ENCODE peak calls at places on chromosomes 13 and 19, in seven cellular contexts. Q, I, A, O, U, V and J are unnamed samples.

GRCh38 chr13:74210693-74211393 is 76.6 kb upstream of the KLF12 start:
- DNase-seq in Q (no peak), I (peak), A (no peak), O (no peak), U (no peak), V (peak), J (no peak)

GRCh38 chr19:17575871-17576757 is 20.7 kb downstream of the COLGALT1 start:
- DNase-seq in Q (no peak), I (no peak), A (no peak), O (no peak), U (no peak), V (no peak), J (no peak)

GRCh38 chr13:41011382-41011956 is 7.6 kb downstream of the ELF1 start:
- DNase-seq in Q (no peak), I (no peak), A (no peak), O (no peak), U (no peak), V (no peak), J (no peak)

GRCh38 chr19:34308381-34309367 is 54.3 kb downstream of the GARRE1 start:
- DNase-seq in Q (no peak), I (peak), A (no peak), O (no peak), U (no peak), V (no peak), J (no peak)

GRCh38 chr19:16386619-16387240 is 62.1 kb downstream of the KLF2 start:
- DNase-seq in Q (no peak), I (peak), A (peak), O (peak), U (no peak), V (peak), J (peak)

GRCh38 chr19:50384685-50385535 is 763 bp downstream of the POLD1 start:
- DNase-seq in Q (no peak), I (peak), A (no peak), O (peak), U (no peak), V (peak), J (no peak)

GRCh38 chr19:39428309-39429112 is 7.2 kb downstream of the RPS16 start:
- DNase-seq in Q (no peak), I (peak), A (peak), O (no peak), U (no peak), V (peak), J (no peak)

GRCh38 chr13:110653851-110654250 is 38.5 kb downstream of the NAXD start:
- DNase-seq in Q (peak), I (no peak), A (no peak), O (no peak), U (no peak), V (no peak), J (no peak)

GRCh38 chr19:12913011-12913561 is 6.0 kb downstream of the SYCE2 start:
- DNase-seq in Q (peak), I (peak), A (peak), O (no peak), U (no peak), V (peak), J (no peak)

GRCh38 chr19:3154957-3155736 is 19.3 kb downstream of the GNA15 start:
- DNase-seq in Q (peak), I (peak), A (peak), O (peak), U (peak), V (no peak), J (peak)

GRCh38 chr19:6464070-6464873 is at the start of gene CRB3:
- DNase-seq in Q (peak), I (no peak), A (peak), O (peak), U (no peak), V (no peak), J (no peak)

GRCh38 chr19:34588249-34588648 is 88.7 kb downstream of the SCGB2B2 start:
- DNase-seq in Q (no peak), I (no peak), A (no peak), O (no peak), U (no peak), V (no peak), J (no peak)

GRCh38 chr19:42246143-42246868 is 3.9 kb upstream of the GSK3A start:
- DNase-seq in Q (no peak), I (peak), A (peak), O (no peak), U (no peak), V (peak), J (no peak)

GRCh38 chr19:6536138-6536671 is 5.4 kb downstream of the TNFSF9 start:
- DNase-seq in Q (no peak), I (peak), A (peak), O (peak), U (peak), V (peak), J (peak)

GRCh38 chr19:38837656-38838121 is 6.1 kb upstream of the ECH1 start:
- DNase-seq in Q (no peak), I (peak), A (no peak), O (no peak), U (no peak), V (no peak), J (no peak)

GRCh38 chr19:1161716-1162115 is 12.4 kb downstream of the SBNO2 start:
- DNase-seq in Q (peak), I (no peak), A (no peak), O (no peak), U (no peak), V (no peak), J (no peak)

GRCh38 chr13:44816701-44817684 is 172.3 kb downstream of the NUFIP1 start:
- DNase-seq in Q (no peak), I (peak), A (no peak), O (no peak), U (no peak), V (no peak), J (no peak)

GRCh38 chr13:29858231-29858630 is 7.8 kb upstream of the UBL3 start:
- DNase-seq in Q (no peak), I (no peak), A (no peak), O (no peak), U (no peak), V (no peak), J (no peak)

GRCh38 chr19:19461671-19462622 is 53.4 kb downstream of the TSSK6 start:
- DNase-seq in Q (peak), I (peak), A (peak), O (no peak), U (no peak), V (peak), J (no peak)

GRCh38 chr13:30978981-30979956 is 46.8 kb downstream of the TEX26 start:
- DNase-seq in Q (no peak), I (no peak), A (peak), O (no peak), U (no peak), V (peak), J (no peak)

GRCh38 chr13:33910267-33910666 is 92.3 kb downstream of the RFC3 start:
- DNase-seq in Q (no peak), I (no peak), A (no peak), O (no peak), U (no peak), V (no peak), J (no peak)

GRCh38 chr13:112981361-112981905 is 12.4 kb downstream of the MCF2L start:
- DNase-seq in Q (peak), I (no peak), A (no peak), O (no peak), U (no peak), V (no peak), J (no peak)
- TF ChIP-seq CTCF in Q (no peak), I (no peak), A (no peak), O (no peak), U (no peak), V (no peak), J (no peak)

GRCh38 chr13:46150134-46150693 is 31.8 kb downstream of the LCP1 start:
- DNase-seq in Q (no peak), I (no peak), A (no peak), O (no peak), U (no peak), V (no peak), J (no peak)
- TF ChIP-seq CTCF in Q (no peak), I (no peak), A (no peak), O (no peak), U (no peak), V (no peak), J (no peak)

GRCh38 chr13:106072014-106072413 is 463.4 kb downstream of the EFNB2 start:
- DNase-seq in Q (no peak), I (no peak), A (no peak), O (no peak), U (no peak), V (no peak), J (no peak)
- TF ChIP-seq CTCF in Q (no peak), I (no peak), A (no peak), O (no peak), U (no peak), V (no peak), J (no peak)

GRCh38 chr13:43085545-43085944 is 62.2 kb downstream of the DNAJC15 start:
- DNase-seq in Q (no peak), I (peak), A (no peak), O (no peak), U (no peak), V (peak), J (no peak)
- TF ChIP-seq CTCF in Q (peak), I (peak), A (peak), O (no peak), U (peak), V (peak), J (peak)

GRCh38 chr19:10332965-10333757 is at the start of gene RAVER1:
- DNase-seq in Q (peak), I (peak), A (peak), O (peak), U (peak), V (peak), J (peak)
- TF ChIP-seq CTCF in Q (no peak), I (no peak), A (no peak), O (no peak), U (no peak), V (no peak), J (no peak)

GRCh38 chr13:28528848-28529247 is 33.9 kb upstream of the FLT1 start:
- DNase-seq in Q (no peak), I (no peak), A (no peak), O (no peak), U (no peak), V (no peak), J (no peak)
- TF ChIP-seq CTCF in Q (no peak), I (no peak), A (no peak), O (no peak), U (no peak), V (no peak), J (no peak)